ENCODE peak calls at places on chromosomes 13 and 19, in five cellular contexts. One of them, this sample, is unnamed.

GRCh38 chr19:3573162-3573857 is 566 bp downstream of the HMG20B start:
- DNase-seq in astrocyte of the hippocampus: peak
- DNase-seq in T-helper 2 cell: peak
- DNase-seq in EL: no peak
- DNase-seq in heart left ventricle: no peak
- DNase-seq in this sample: no peak

GRCh38 chr19:20423381-20424207 is 142.0 kb downstream of the ZNF737 start:
- DNase-seq in astrocyte of the hippocampus: peak
- DNase-seq in T-helper 2 cell: peak
- DNase-seq in EL: peak
- DNase-seq in heart left ventricle: peak
- DNase-seq in this sample: peak

GRCh38 chr19:55027472-55028337 is 10.4 kb downstream of the GP6 start:
- DNase-seq in astrocyte of the hippocampus: no peak
- DNase-seq in T-helper 2 cell: no peak
- DNase-seq in EL: no peak
- DNase-seq in heart left ventricle: no peak
- DNase-seq in this sample: no peak

GRCh38 chr19:1253514-1254080 is 5.2 kb downstream of the MIDN start:
- DNase-seq in astrocyte of the hippocampus: no peak
- DNase-seq in T-helper 2 cell: no peak
- DNase-seq in EL: no peak
- DNase-seq in heart left ventricle: no peak
- DNase-seq in this sample: peak

GRCh38 chr13:99422556-99423220 is 78.6 kb upstream of the TM9SF2 start:
- DNase-seq in astrocyte of the hippocampus: no peak
- DNase-seq in T-helper 2 cell: no peak
- DNase-seq in EL: no peak
- DNase-seq in heart left ventricle: no peak
- DNase-seq in this sample: peak

GRCh38 chr19:31439270-31439573 is 90.0 kb upstream of the TSHZ3 start:
- DNase-seq in astrocyte of the hippocampus: no peak
- DNase-seq in T-helper 2 cell: no peak
- DNase-seq in EL: no peak
- DNase-seq in heart left ventricle: no peak
- DNase-seq in this sample: no peak

GRCh38 chr13:68145852-68146251 is 915.7 kb upstream of the PCDH9 start:
- DNase-seq in astrocyte of the hippocampus: no peak
- DNase-seq in T-helper 2 cell: no peak
- DNase-seq in EL: no peak
- DNase-seq in heart left ventricle: no peak
- DNase-seq in this sample: no peak

GRCh38 chr13:48942131-48942530 is 33.6 kb upstream of the FNDC3A start:
- DNase-seq in astrocyte of the hippocampus: peak
- DNase-seq in T-helper 2 cell: no peak
- DNase-seq in EL: peak
- DNase-seq in heart left ventricle: no peak
- DNase-seq in this sample: no peak

GRCh38 chr13:44932171-44932849 is 57.0 kb downstream of the NUFIP1 start:
- DNase-seq in astrocyte of the hippocampus: peak
- DNase-seq in T-helper 2 cell: no peak
- DNase-seq in EL: peak
- DNase-seq in heart left ventricle: no peak
- DNase-seq in this sample: no peak

GRCh38 chr13:31012285-31013024 is 80.0 kb downstream of the TEX26 start:
- DNase-seq in astrocyte of the hippocampus: peak
- DNase-seq in T-helper 2 cell: peak
- DNase-seq in EL: peak
- DNase-seq in heart left ventricle: no peak
- DNase-seq in this sample: no peak

This sample was measured in lower leg skin.